ENCODE peak calls at places on chromosomes 12 and 14, in ten cellular contexts. N is GM13977, U is PC-3, Q is foreskin fibroblast, Z is pancreas, A is upper lobe of right lung, X is tibial artery, S is endothelial cell of umbilical vein, H is A549, D is LNCaP clone FGC. K is an unnamed sample.

GRCh38 chr12:65532744-65533143 is 254.3 kb downstream of the MSRB3 start:
- DNase-seq in S (peak; percentile 17), H (no peak), D (no peak), U (peak; percentile 98), Q (peak; percentile 47), N (no peak), X (no peak), A (no peak), Z (no peak), K (no peak)

GRCh38 chr14:26791117-26791806 is 193.4 kb upstream of the NOVA1 start:
- DNase-seq in A (no peak), H (no peak), Z (no peak), S (no peak), U (no peak), D (no peak), X (no peak), N (no peak), Q (no peak), K (no peak)

GRCh38 chr14:99029150-99029915 is 242.7 kb downstream of the BCL11B start:
- DNase-seq in D (no peak), N (no peak), H (no peak), Q (no peak), X (peak; percentile 40), S (no peak), Z (no peak), A (no peak), U (no peak), K (no peak)

GRCh38 chr12:40156031-40156764 is 50.3 kb upstream of the SLC2A13 start:
- DNase-seq in X (no peak), S (no peak), Z (no peak), N (no peak), A (no peak), U (no peak), D (no peak), Q (no peak), H (no peak), K (no peak)

GRCh38 chr12:11765421-11765816 is 115.9 kb downstream of the ETV6 start:
- DNase-seq in N (no peak), Z (no peak), U (no peak), X (no peak), S (peak; percentile 24), H (no peak), Q (peak; percentile 17), D (no peak), A (no peak), K (no peak)

GRCh38 chr12:19915392-19916192 is 452.7 kb upstream of the PDE3A start:
- DNase-seq in A (no peak), Q (peak; percentile 69), N (no peak), S (peak; percentile 85), D (peak; percentile 48), X (no peak), Z (no peak), U (peak; percentile 36), H (no peak), K (no peak)

GRCh38 chr12:59084758-59085383 is 164.6 kb upstream of the LRIG3 start:
- DNase-seq in A (no peak), Q (peak; percentile 86), D (no peak), Z (peak; percentile 4), N (no peak), U (no peak), H (no peak), S (peak; percentile 69), X (no peak), K (no peak)

GRCh38 chr14:55930016-55930784 is 188.0 kb upstream of the PELI2 start:
- DNase-seq in A (no peak), X (no peak), U (peak; percentile 29), N (no peak), S (no peak), H (no peak), D (no peak), Q (peak; percentile 29), Z (no peak), K (no peak)

GRCh38 chr14:29908652-29909577 is 18.7 kb downstream of the PRKD1 start:
- DNase-seq in D (no peak), A (no peak), H (no peak), U (no peak), Z (no peak), X (no peak), N (no peak), S (no peak), Q (no peak), K (no peak)

GRCh38 chr12:96986883-96987523 is 79.9 kb downstream of the NEDD1 start:
- DNase-seq in S (peak; percentile 53), Q (peak; percentile 38), Z (no peak), D (no peak), H (peak; percentile 25), U (peak; percentile 59), A (no peak), N (peak; percentile 47), X (no peak), K (no peak)

GRCh38 chr12:25935355-25936144 is 22.9 kb upstream of the RASSF8 start:
- DNase-seq in Z (no peak), A (no peak), N (no peak), H (no peak), D (no peak), U (no peak), Q (no peak), X (no peak), S (no peak), K (no peak)

GRCh38 chr14:45810152-45810872 is 557.3 kb upstream of the MIS18BP1 start:
- DNase-seq in U (peak; percentile 9), X (no peak), Q (peak; percentile 2), Z (no peak), H (no peak), D (no peak), A (no peak), S (no peak), N (peak; percentile 10), K (no peak)

GRCh38 chr12:63319386-63319785 is 168.4 kb upstream of the AVPR1A start:
- DNase-seq in Q (peak; percentile 28), D (no peak), S (no peak), X (no peak), U (peak; percentile 81), A (no peak), H (peak; percentile 12), Z (no peak), N (no peak), K (no peak)

GRCh38 chr14:74793506-74794155 is 30.5 kb downstream of the YLPM1 start:
- DNase-seq in U (peak; percentile 32), D (peak; percentile 73), Z (no peak), N (no peak), Q (peak; percentile 42), S (peak; percentile 63), X (no peak), H (peak; percentile 13), A (no peak), K (no peak)

GRCh38 chr14:22046063-22046462 is 372.4 kb upstream of the OR4E1 start:
- DNase-seq in U (no peak), Q (no peak), A (no peak), D (no peak), H (no peak), N (no peak), X (no peak), Z (no peak), S (no peak), K (no peak)

GRCh38 chr14:22036541-22036940 is 362.9 kb upstream of the OR4E1 start:
- DNase-seq in H (no peak), S (no peak), D (no peak), X (no peak), Z (no peak), A (no peak), Q (no peak), U (no peak), N (no peak), K (no peak)

GRCh38 chr14:22040781-22041125 is 367.1 kb upstream of the OR4E1 start:
- DNase-seq in Z (no peak), N (no peak), Q (no peak), H (no peak), U (no peak), S (no peak), A (no peak), X (no peak), D (no peak), K (no peak)

GRCh38 chr14:22044193-22044592 is 370.6 kb upstream of the OR4E1 start:
- DNase-seq in Z (no peak), D (no peak), N (no peak), S (no peak), H (no peak), A (no peak), Q (no peak), U (no peak), X (no peak), K (no peak)

DNA sequence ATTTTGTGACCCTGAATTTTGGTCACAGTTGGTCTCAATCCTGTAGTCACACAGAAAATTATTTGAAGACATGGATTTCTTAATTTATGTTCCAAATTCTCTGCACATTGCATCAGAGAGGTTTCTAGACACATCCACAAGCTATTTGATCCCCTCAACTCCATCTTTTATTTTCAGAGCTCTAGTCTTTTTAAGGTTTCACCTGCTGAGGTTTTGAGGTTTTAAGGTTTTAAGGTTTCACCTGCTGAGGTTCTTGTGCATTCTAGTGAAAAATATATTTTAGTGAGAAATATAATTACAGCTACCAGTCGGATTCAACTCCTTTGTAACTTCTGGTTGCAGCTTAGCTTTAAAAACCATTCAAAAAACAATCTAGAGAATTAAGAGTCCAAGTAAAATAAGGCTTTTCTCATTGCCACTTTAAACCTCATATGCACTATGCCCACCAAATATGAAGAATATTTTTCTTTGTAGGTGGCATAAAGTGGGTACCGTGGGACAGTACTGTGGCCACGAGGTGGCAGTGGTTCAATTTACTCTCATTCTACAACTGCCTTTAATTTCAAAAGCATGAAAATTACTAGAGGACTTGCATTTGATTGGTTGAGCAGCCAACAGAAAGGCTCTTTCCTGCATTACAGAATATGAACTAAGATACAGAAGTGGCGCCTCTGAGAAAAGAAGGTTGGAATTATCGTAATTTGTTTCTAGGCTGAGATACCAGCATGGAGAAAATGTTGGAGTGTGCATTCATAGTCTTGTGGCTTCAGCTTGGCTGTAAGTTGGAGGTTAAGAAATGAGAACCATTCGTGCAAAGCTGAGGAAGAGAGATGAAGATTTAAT is 366.5 kb upstream of the OR4E1 start:
- DNase-seq in D (no peak), X (no peak), H (peak; percentile 6), A (no peak), S (peak; percentile 32), Q (no peak), N (no peak), U (peak; percentile 53), Z (no peak), K (no peak)
- TF ChIP-seq CTCF in D (peak; percentile 75), X (no peak), H (peak; percentile 41), A (peak; percentile 62), S (peak; percentile 60), Q (peak; percentile 15), N (peak; percentile 51), U (peak; percentile 74), Z (peak; percentile 32), K (peak; percentile 46)

GRCh38 chr14:33908540-33909223 is 42.2 kb downstream of the EGLN3 start:
- DNase-seq in H (no peak), Z (no peak), U (peak; percentile 16), Q (no peak), X (no peak), D (no peak), N (no peak), S (no peak), A (no peak), K (no peak)
- TF ChIP-seq CTCF in H (no peak), Z (no peak), U (peak; percentile 52), Q (no peak), X (no peak), D (no peak), N (no peak), S (no peak), A (no peak), K (no peak)

GRCh38 chr12:53758081-53758769 is 6.4 kb upstream of the CISTR start:
- DNase-seq in Z (no peak), N (no peak), S (no peak), X (no peak), Q (no peak), U (no peak), H (no peak), A (no peak), D (no peak), K (no peak)
- TF ChIP-seq CTCF in Z (no peak), N (no peak), S (no peak), X (no peak), Q (no peak), U (no peak), H (no peak), A (no peak), D (no peak), K (no peak)

GRCh38 chr12:6708968-6709394 is 8.4 kb upstream of the PIANP start:
- DNase-seq in A (no peak), S (no peak), U (peak; percentile 8), Z (no peak), Q (no peak), N (no peak), D (no peak), H (no peak), X (no peak), K (no peak)
- TF ChIP-seq CTCF in A (no peak), S (no peak), U (no peak), Z (no peak), Q (no peak), N (no peak), D (no peak), H (no peak), X (no peak), K (no peak)